ENCODE peak calls at places on chromosomes 4 and X, in eight cellular contexts. Q is body of pancreas, M is uterus, U is stomach, Z is GM12892, X is A549, C is Peyer's patch, S is ovary. F is an unnamed sample.

GRCh38 chr4:20194079-20195013 is 57.4 kb upstream of the SLIT2 start:
- DNase-seq in Q (no peak), M (no peak), U (no peak), Z (no peak), X (no peak), C (no peak), S (no peak), F (no peak)

GRCh38 chr4:5278213-5278612 is 226.9 kb downstream of the STK32B start:
- DNase-seq in Q (no peak), M (no peak), U (no peak), Z (no peak), X (no peak), C (no peak), S (no peak), F (no peak)

GRCh38 chrX:9847071-9847470 is 60.8 kb downstream of the SHROOM2 start:
- DNase-seq in Q (no peak), M (no peak), U (no peak), Z (no peak), X (no peak), C (no peak), S (no peak), F (peak)

GRCh38 chrX:3550160-3550765 is 163.2 kb downstream of the PRKX start:
- DNase-seq in Q (peak), M (no peak), U (no peak), Z (no peak), X (peak), C (peak), S (no peak), F (no peak)

GRCh38 chr4:100190643-100191600 is 654 bp upstream of the DDIT4L start:
- DNase-seq in Q (no peak), M (peak), U (no peak), Z (no peak), X (no peak), C (no peak), S (peak), F (no peak)

GRCh38 chr4:4837921-4838601 is 21.4 kb upstream of the MSX1 start:
- DNase-seq in Q (no peak), M (no peak), U (peak), Z (no peak), X (no peak), C (no peak), S (no peak), F (no peak)

GRCh38 chrX:129013574-129013973 is 509.7 kb downstream of the SMARCA1 start:
- DNase-seq in Q (no peak), M (no peak), U (no peak), Z (no peak), X (no peak), C (no peak), S (no peak), F (no peak)

GRCh38 chr4:184805462-184806245 is 20.1 kb downstream of the ACSL1 start:
- DNase-seq in Q (peak), M (no peak), U (peak), Z (no peak), X (no peak), C (peak), S (peak), F (no peak)

GRCh38 chr4:65302145-65302544 is 368.1 kb downstream of the EPHA5 start:
- DNase-seq in Q (no peak), M (no peak), U (no peak), Z (no peak), X (no peak), C (no peak), S (no peak), F (no peak)

GRCh38 chr4:76634239-76634638 is 199.2 kb downstream of the SHROOM3 start:
- DNase-seq in Q (no peak), M (no peak), U (no peak), Z (no peak), X (no peak), C (no peak), S (no peak), F (no peak)

GRCh38 chr4:73704314-73705055 is 35.9 kb upstream of the CXCL8 start:
- DNase-seq in Q (peak), M (peak), U (peak), Z (no peak), X (peak), C (peak), S (peak), F (no peak)

GRCh38 chr4:60724623-60725022 is 475.5 kb upstream of the ADGRL3 start:
- DNase-seq in Q (no peak), M (no peak), U (no peak), Z (no peak), X (no peak), C (no peak), S (no peak), F (peak)

GRCh38 chr4:10116625-10117423 is at the start of gene WDR1:
- DNase-seq in Q (peak), M (peak), U (peak), Z (peak), X (peak), C (peak), S (peak), F (peak)

GRCh38 chr4:10119773-10120172 is 3.2 kb upstream of the WDR1 start:
- DNase-seq in Q (no peak), M (no peak), U (no peak), Z (no peak), X (no peak), C (no peak), S (no peak), F (no peak)

GRCh38 chr4:10119263-10119662 is 2.7 kb upstream of the WDR1 start:
- DNase-seq in Q (no peak), M (no peak), U (no peak), Z (no peak), X (no peak), C (no peak), S (no peak), F (no peak)

GRCh38 chr4:10117424-10118354 is 1.1 kb upstream of the WDR1 start:
- DNase-seq in Q (peak), M (peak), U (no peak), Z (no peak), X (no peak), C (peak), S (peak), F (no peak)

DNA sequence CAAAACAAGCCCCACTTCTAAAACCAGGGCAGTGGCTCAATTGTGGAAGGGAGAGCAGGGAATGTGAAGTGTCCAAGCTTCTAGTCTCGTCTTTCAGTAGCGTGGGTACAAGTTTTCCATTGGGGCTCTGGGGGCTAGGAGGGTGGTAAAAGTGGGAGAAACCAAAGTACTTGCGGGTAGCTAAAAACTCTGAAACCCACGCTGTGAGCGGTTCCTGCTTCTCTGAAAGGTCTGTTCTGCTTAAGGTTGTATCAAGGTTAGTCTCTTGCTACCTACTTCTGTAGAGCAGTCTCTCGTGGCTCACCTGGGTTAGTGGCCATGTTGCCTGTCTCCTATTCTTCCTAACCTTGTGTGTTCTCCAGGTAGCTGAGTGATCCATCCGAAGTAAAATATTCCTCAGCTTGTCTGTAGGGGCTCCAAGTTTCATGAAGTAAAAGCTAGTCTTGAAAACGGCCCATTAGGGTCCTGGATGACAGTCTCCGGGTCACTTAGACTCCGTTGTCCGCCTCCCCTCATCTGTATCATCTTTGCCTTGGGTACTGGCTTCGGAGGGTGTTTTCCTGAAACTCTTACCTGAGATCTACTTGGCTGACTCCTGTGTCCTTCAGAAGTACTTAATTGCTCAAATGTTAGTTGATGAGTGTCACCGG is 1.9 kb upstream of the WDR1 start:
- DNase-seq in Q (no peak), M (no peak), U (no peak), Z (no peak), X (no peak), C (no peak), S (no peak), F (no peak)
- TF ChIP-seq POLR2A in Q (no peak), M (no peak), U (no peak), Z (peak), X (no peak), C (no peak), S (no peak), F (no peak)

GRCh38 chr4:42656986-42657792 is at the start of gene ATP8A1:
- DNase-seq in Q (peak), M (peak), U (peak), Z (peak), X (peak), C (peak), S (peak), F (peak)
- TF ChIP-seq POLR2A in Q (peak), M (peak), U (peak), Z (peak), X (peak), C (peak), S (peak), F (peak)

GRCh38 chrX:66016905-66017658 is 22.8 kb downstream of the VSIG4 start:
- DNase-seq in Q (no peak), M (no peak), U (no peak), Z (no peak), X (no peak), C (no peak), S (no peak), F (no peak)

GRCh38 chrX:66014560-66014959 is 25.3 kb downstream of the VSIG4 start:
- DNase-seq in Q (no peak), M (no peak), U (no peak), Z (no peak), X (no peak), C (no peak), S (no peak), F (no peak)

GRCh38 chrX:66014084-66014483 is 25.8 kb downstream of the VSIG4 start:
- DNase-seq in Q (no peak), M (no peak), U (no peak), Z (no peak), X (no peak), C (no peak), S (no peak), F (no peak)

GRCh38 chrX:66015906-66016689 is 23.8 kb downstream of the VSIG4 start:
- DNase-seq in Q (no peak), M (no peak), U (no peak), Z (no peak), X (no peak), C (no peak), S (no peak), F (no peak)

DNA sequence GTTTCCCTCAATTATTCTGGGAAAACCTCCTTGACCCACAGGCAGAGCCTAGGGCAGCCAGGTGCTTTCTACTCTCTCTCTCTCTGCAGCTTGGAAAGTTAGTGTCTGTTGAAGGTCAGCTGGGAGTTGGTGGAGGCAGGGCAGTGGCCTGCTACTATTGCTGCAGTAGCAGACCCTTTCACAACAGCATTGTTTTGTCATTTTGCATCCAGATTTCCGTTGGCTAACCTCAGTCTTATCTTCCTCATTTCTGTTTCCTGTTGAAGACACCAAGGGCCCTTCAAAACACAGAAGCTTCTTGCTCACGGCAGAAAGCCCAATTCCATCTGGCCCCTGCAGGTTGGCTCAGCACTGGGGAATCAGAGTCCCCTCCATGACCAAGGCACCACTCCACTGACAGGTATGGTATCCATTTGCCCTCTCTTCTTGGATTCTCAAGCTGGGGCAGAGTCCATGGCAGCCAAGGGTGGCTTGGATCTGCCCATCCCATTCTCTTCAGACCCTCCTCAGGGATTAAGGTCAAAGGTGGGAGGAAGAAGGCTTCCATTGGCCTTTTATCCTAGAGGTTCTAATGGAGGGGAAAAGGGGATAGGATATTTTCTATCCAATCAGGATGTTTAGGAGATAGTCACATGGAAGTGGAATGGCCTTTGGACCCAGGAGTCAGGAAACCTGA is 24.6 kb downstream of the VSIG4 start:
- DNase-seq in Q (no peak), M (no peak), U (no peak), Z (no peak), X (no peak), C (peak), S (no peak), F (no peak)
- TF ChIP-seq POLR2A in Q (no peak), M (no peak), U (no peak), Z (peak), X (no peak), C (no peak), S (no peak), F (no peak)

DNA sequence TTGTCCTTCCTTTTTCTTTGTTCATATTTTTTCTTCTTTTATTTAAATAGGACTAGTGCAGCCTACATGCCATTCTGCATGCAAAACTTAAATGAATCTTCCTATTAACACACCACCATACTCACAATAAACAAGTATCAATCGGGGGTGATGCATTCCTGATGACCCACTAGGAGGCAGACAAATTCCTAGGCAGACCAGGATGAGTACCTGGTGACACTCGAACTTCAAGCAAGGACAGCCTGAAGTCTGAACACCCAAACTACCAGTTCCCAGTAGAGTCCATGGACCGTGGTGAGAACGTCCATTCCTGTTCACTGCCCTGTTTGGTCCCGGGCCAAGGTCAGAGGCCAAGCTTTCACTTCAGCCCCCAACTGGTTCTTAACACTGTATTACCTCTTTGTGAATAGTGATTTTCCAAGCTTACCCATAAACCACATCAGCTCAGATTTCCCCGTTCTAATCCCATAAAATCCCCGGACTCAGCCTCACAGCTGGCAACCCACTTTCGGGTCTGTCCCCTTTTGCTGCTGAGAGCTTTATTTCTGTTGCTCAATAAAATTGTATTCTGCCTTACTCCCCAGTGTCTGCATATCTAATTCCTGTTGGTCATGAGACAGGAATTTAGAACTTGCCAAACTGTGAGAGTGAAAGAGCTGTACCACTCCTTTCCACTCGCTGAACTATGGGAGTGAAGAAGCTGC is 1286.6 kb downstream of the FSTL5 start:
- DNase-seq in Q (no peak), M (no peak), U (no peak), Z (no peak), X (no peak), C (no peak), S (no peak), F (no peak)
- TF ChIP-seq POLR2A in Q (no peak), M (no peak), U (no peak), Z (no peak), X (no peak), C (no peak), S (no peak), F (no peak)

GRCh38 chr4:83455300-83456183 is at the start of the genes HELQ and MRPS18C:
- DNase-seq in Q (peak), M (peak), U (peak), Z (peak), X (peak), C (peak), S (peak), F (peak)
- TF ChIP-seq POLR2A in Q (peak), M (peak), U (no peak), Z (peak), X (peak), C (no peak), S (peak), F (peak)